ENCODE peak calls at places on chromosomes 7 and 10, in six cellular contexts. N, I, L, C, K and T are unnamed samples.

GRCh38 chr10:100518761-100519241 is 860 bp downstream of the SEC31B start:
- DNase-seq in N (peak), I (peak), C (peak), L (no peak), K (peak), T (peak)

GRCh38 chr7:102914585-102914984 is 1.8 kb downstream of the LRRC17 start:
- DNase-seq in L (no peak), N (no peak), I (no peak), C (no peak), K (peak), T (no peak)

GRCh38 chr10:108736111-108736510 is 1187.2 kb downstream of the XPNPEP1 start:
- DNase-seq in K (no peak), C (no peak), N (no peak), L (peak), I (no peak), T (no peak)

GRCh38 chr10:31587691-31588090 is 268.7 kb downstream of the ZEB1 start:
- DNase-seq in I (no peak), L (no peak), C (no peak), K (no peak), N (no peak), T (no peak)

GRCh38 chr10:97531401-97531985 is 32.8 kb downstream of the UBTD1 start:
- DNase-seq in K (no peak), N (no peak), L (no peak), I (no peak), C (peak), T (no peak)

GRCh38 chr10:33793793-33794192 is 459.3 kb upstream of the NRP1 start:
- DNase-seq in N (no peak), I (no peak), K (no peak), C (no peak), L (no peak), T (no peak)

GRCh38 chr7:67636363-67637355 is 640.0 kb downstream of the TYW1 start:
- DNase-seq in N (no peak), C (no peak), L (no peak), K (peak), I (no peak), T (no peak)

GRCh38 chr7:21412291-21412896 is 15.5 kb upstream of the SP4 start:
- DNase-seq in I (no peak), C (no peak), L (no peak), N (no peak), K (no peak), T (no peak)

GRCh38 chr10:48215148-48215982 is 59.1 kb downstream of the FRMPD2 start:
- DNase-seq in L (no peak), N (peak), C (peak), I (no peak), K (peak), T (no peak)

GRCh38 chr7:17401806-17402627 is 103.6 kb downstream of the AHR start:
- DNase-seq in L (no peak), I (no peak), C (no peak), N (no peak), K (no peak), T (no peak)

GRCh38 chr10:11875499-11876281 is 52.5 kb downstream of the PROSER2 start:
- DNase-seq in K (no peak), C (peak), I (peak), L (peak), N (peak), T (peak)

GRCh38 chr10:133156674-133157579 is 3.1 kb upstream of the KNDC1 start:
- DNase-seq in L (no peak), I (no peak), C (peak), K (no peak), N (no peak), T (no peak)